ENCODE peak calls at places on chromosome 13, in ten cellular contexts. One of them, this sample, is unnamed.

GRCh38 chr13:95707442-95708389 is 30.8 kb downstream of the DNAJC3 start:
- DNase-seq in iPS DF 19.7: no peak
- DNase-seq in osteocyte: no peak
- DNase-seq in HT1080: no peak
- DNase-seq in NCI-H524: no peak
- DNase-seq in DND-41: no peak
- DNase-seq in omental fat pad: no peak
- DNase-seq in GM13976: no peak
- DNase-seq in cardiac fibroblast: no peak
- DNase-seq in BE2C: no peak
- DNase-seq in this sample: no peak

GRCh38 chr13:106533940-106534843 is 1.3 kb downstream of the EFNB2 start:
- DNase-seq in iPS DF 19.7: no peak
- DNase-seq in osteocyte: peak
- DNase-seq in HT1080: peak
- DNase-seq in NCI-H524: peak
- DNase-seq in DND-41: no peak
- DNase-seq in omental fat pad: no peak
- DNase-seq in GM13976: peak
- DNase-seq in cardiac fibroblast: peak
- DNase-seq in BE2C: peak
- DNase-seq in this sample: no peak

GRCh38 chr13:110409581-110409992 is 102.5 kb downstream of the COL4A2 start:
- DNase-seq in iPS DF 19.7: no peak
- DNase-seq in osteocyte: no peak
- DNase-seq in HT1080: peak
- DNase-seq in NCI-H524: no peak
- DNase-seq in DND-41: no peak
- DNase-seq in omental fat pad: no peak
- DNase-seq in GM13976: no peak
- DNase-seq in cardiac fibroblast: peak
- DNase-seq in BE2C: no peak
- DNase-seq in this sample: no peak

GRCh38 chr13:59012731-59013130 is 1151.0 kb downstream of the DIAPH3 start:
- DNase-seq in iPS DF 19.7: peak
- DNase-seq in osteocyte: no peak
- DNase-seq in HT1080: no peak
- DNase-seq in NCI-H524: no peak
- DNase-seq in DND-41: no peak
- DNase-seq in omental fat pad: no peak
- DNase-seq in GM13976: no peak
- DNase-seq in cardiac fibroblast: no peak
- DNase-seq in BE2C: no peak
- DNase-seq in this sample: no peak

GRCh38 chr13:95133498-95133897 is 167.8 kb downstream of the ABCC4 start:
- DNase-seq in iPS DF 19.7: no peak
- DNase-seq in osteocyte: no peak
- DNase-seq in HT1080: no peak
- DNase-seq in NCI-H524: no peak
- DNase-seq in DND-41: no peak
- DNase-seq in omental fat pad: no peak
- DNase-seq in GM13976: no peak
- DNase-seq in cardiac fibroblast: no peak
- DNase-seq in BE2C: no peak
- DNase-seq in this sample: no peak

GRCh38 chr13:82713681-82714405 is 1168.4 kb downstream of the SLITRK1 start:
- DNase-seq in iPS DF 19.7: no peak
- DNase-seq in osteocyte: no peak
- DNase-seq in HT1080: peak
- DNase-seq in NCI-H524: peak
- DNase-seq in DND-41: no peak
- DNase-seq in omental fat pad: no peak
- DNase-seq in GM13976: no peak
- DNase-seq in cardiac fibroblast: peak
- DNase-seq in BE2C: no peak
- DNase-seq in this sample: no peak

GRCh38 chr13:52159159-52159982 is at the start of gene NEK3:
- DNase-seq in iPS DF 19.7: peak
- DNase-seq in osteocyte: peak
- DNase-seq in HT1080: peak
- DNase-seq in NCI-H524: peak
- DNase-seq in DND-41: peak
- DNase-seq in omental fat pad: no peak
- DNase-seq in GM13976: peak
- DNase-seq in cardiac fibroblast: peak
- DNase-seq in BE2C: peak
- DNase-seq in this sample: no peak

GRCh38 chr13:111906306-111906705 is 160.6 kb upstream of the SOX1 start:
- DNase-seq in iPS DF 19.7: no peak
- DNase-seq in osteocyte: peak
- DNase-seq in HT1080: no peak
- DNase-seq in NCI-H524: no peak
- DNase-seq in DND-41: no peak
- DNase-seq in omental fat pad: no peak
- DNase-seq in GM13976: no peak
- DNase-seq in cardiac fibroblast: no peak
- DNase-seq in BE2C: no peak
- DNase-seq in this sample: peak

GRCh38 chr13:43573361-43573740 is 213.4 kb downstream of the ENOX1 start:
- DNase-seq in iPS DF 19.7: peak
- DNase-seq in osteocyte: no peak
- DNase-seq in HT1080: no peak
- DNase-seq in NCI-H524: no peak
- DNase-seq in DND-41: no peak
- DNase-seq in omental fat pad: no peak
- DNase-seq in GM13976: no peak
- DNase-seq in cardiac fibroblast: no peak
- DNase-seq in BE2C: no peak
- DNase-seq in this sample: no peak

GRCh38 chr13:44620057-44620456 is 43.9 kb upstream of the TSC22D1 start:
- DNase-seq in iPS DF 19.7: no peak
- DNase-seq in osteocyte: no peak
- DNase-seq in HT1080: peak
- DNase-seq in NCI-H524: no peak
- DNase-seq in DND-41: no peak
- DNase-seq in omental fat pad: no peak
- DNase-seq in GM13976: no peak
- DNase-seq in cardiac fibroblast: peak
- DNase-seq in BE2C: no peak
- DNase-seq in this sample: no peak

GRCh38 chr13:96075953-96076543 is 13.9 kb upstream of the HS6ST3 start:
- DNase-seq in iPS DF 19.7: no peak
- DNase-seq in osteocyte: no peak
- DNase-seq in HT1080: no peak
- DNase-seq in NCI-H524: no peak
- DNase-seq in DND-41: no peak
- DNase-seq in omental fat pad: no peak
- DNase-seq in GM13976: no peak
- DNase-seq in cardiac fibroblast: peak
- DNase-seq in BE2C: no peak
- DNase-seq in this sample: no peak

GRCh38 chr13:53601181-53601580 is 572.6 kb downstream of the OLFM4 start:
- DNase-seq in iPS DF 19.7: no peak
- DNase-seq in osteocyte: no peak
- DNase-seq in HT1080: no peak
- DNase-seq in NCI-H524: no peak
- DNase-seq in DND-41: no peak
- DNase-seq in omental fat pad: no peak
- DNase-seq in GM13976: no peak
- DNase-seq in cardiac fibroblast: no peak
- DNase-seq in BE2C: no peak
- DNase-seq in this sample: no peak

GRCh38 chr13:41418027-41418426 is 39.3 kb upstream of the RGCC start:
- DNase-seq in iPS DF 19.7: no peak
- DNase-seq in osteocyte: peak
- DNase-seq in HT1080: peak
- DNase-seq in NCI-H524: no peak
- DNase-seq in DND-41: no peak
- DNase-seq in omental fat pad: no peak
- DNase-seq in GM13976: no peak
- DNase-seq in cardiac fibroblast: peak
- DNase-seq in BE2C: no peak
- DNase-seq in this sample: no peak

GRCh38 chr13:87570669-87571068 is 100.5 kb upstream of the SLITRK5 start:
- DNase-seq in iPS DF 19.7: no peak
- DNase-seq in osteocyte: no peak
- DNase-seq in HT1080: peak
- DNase-seq in NCI-H524: no peak
- DNase-seq in DND-41: no peak
- DNase-seq in omental fat pad: no peak
- DNase-seq in GM13976: no peak
- DNase-seq in cardiac fibroblast: no peak
- DNase-seq in BE2C: no peak
- DNase-seq in this sample: no peak

GRCh38 chr13:51767100-51767499 is 36.9 kb downstream of the DHRS12 start:
- DNase-seq in iPS DF 19.7: no peak
- DNase-seq in osteocyte: peak
- DNase-seq in HT1080: no peak
- DNase-seq in NCI-H524: no peak
- DNase-seq in DND-41: no peak
- DNase-seq in omental fat pad: no peak
- DNase-seq in GM13976: no peak
- DNase-seq in cardiac fibroblast: no peak
- DNase-seq in BE2C: no peak
- DNase-seq in this sample: no peak

GRCh38 chr13:23723463-23723862 is 153.3 kb downstream of the TNFRSF19 start:
- DNase-seq in iPS DF 19.7: no peak
- DNase-seq in osteocyte: no peak
- DNase-seq in HT1080: peak
- DNase-seq in NCI-H524: no peak
- DNase-seq in DND-41: no peak
- DNase-seq in omental fat pad: no peak
- DNase-seq in GM13976: no peak
- DNase-seq in cardiac fibroblast: peak
- DNase-seq in BE2C: no peak
- DNase-seq in this sample: no peak

GRCh38 chr13:90868321-90868920 is 479.1 kb upstream of the MIR17HG start:
- DNase-seq in iPS DF 19.7: no peak
- DNase-seq in osteocyte: no peak
- DNase-seq in HT1080: no peak
- DNase-seq in NCI-H524: no peak
- DNase-seq in DND-41: no peak
- DNase-seq in omental fat pad: no peak
- DNase-seq in GM13976: no peak
- DNase-seq in cardiac fibroblast: peak
- DNase-seq in BE2C: peak
- DNase-seq in this sample: no peak

GRCh38 chr13:100589178-100589725 is 663 bp upstream of the GGACT start:
- DNase-seq in iPS DF 19.7: no peak
- DNase-seq in osteocyte: no peak
- DNase-seq in HT1080: peak
- DNase-seq in NCI-H524: peak
- DNase-seq in DND-41: no peak
- DNase-seq in omental fat pad: no peak
- DNase-seq in GM13976: no peak
- DNase-seq in cardiac fibroblast: no peak
- DNase-seq in BE2C: no peak
- DNase-seq in this sample: no peak

GRCh38 chr13:33494596-33495214 is 209.2 kb upstream of the STARD13 start:
- DNase-seq in iPS DF 19.7: no peak
- DNase-seq in osteocyte: no peak
- DNase-seq in HT1080: peak
- DNase-seq in NCI-H524: no peak
- DNase-seq in DND-41: no peak
- DNase-seq in omental fat pad: no peak
- DNase-seq in GM13976: no peak
- DNase-seq in cardiac fibroblast: peak
- DNase-seq in BE2C: no peak
- DNase-seq in this sample: no peak

GRCh38 chr13:39263033-39263432 is 224.8 kb downstream of the NHLRC3 start:
- DNase-seq in iPS DF 19.7: peak
- DNase-seq in osteocyte: no peak
- DNase-seq in HT1080: peak
- DNase-seq in NCI-H524: peak
- DNase-seq in DND-41: peak
- DNase-seq in omental fat pad: peak
- DNase-seq in GM13976: peak
- DNase-seq in cardiac fibroblast: peak
- DNase-seq in BE2C: peak
- DNase-seq in this sample: no peak

GRCh38 chr13:48426052-48426451 is 13.1 kb upstream of the LPAR6 start:
- DNase-seq in iPS DF 19.7: no peak
- DNase-seq in osteocyte: no peak
- DNase-seq in HT1080: no peak
- DNase-seq in NCI-H524: no peak
- DNase-seq in DND-41: no peak
- DNase-seq in omental fat pad: no peak
- DNase-seq in GM13976: no peak
- DNase-seq in cardiac fibroblast: no peak
- DNase-seq in BE2C: no peak
- DNase-seq in this sample: no peak

GRCh38 chr13:71249031-71249430 is 618.0 kb downstream of the DACH1 start:
- DNase-seq in iPS DF 19.7: no peak
- DNase-seq in osteocyte: no peak
- DNase-seq in HT1080: peak
- DNase-seq in NCI-H524: no peak
- DNase-seq in DND-41: no peak
- DNase-seq in omental fat pad: no peak
- DNase-seq in GM13976: no peak
- DNase-seq in cardiac fibroblast: no peak
- DNase-seq in BE2C: no peak
- DNase-seq in this sample: no peak

GRCh38 chr13:44197791-44198770 is 175.5 kb upstream of the SERP2 start:
- DNase-seq in iPS DF 19.7: no peak
- DNase-seq in osteocyte: no peak
- DNase-seq in HT1080: peak
- DNase-seq in NCI-H524: no peak
- DNase-seq in DND-41: no peak
- DNase-seq in omental fat pad: no peak
- DNase-seq in GM13976: peak
- DNase-seq in cardiac fibroblast: peak
- DNase-seq in BE2C: no peak
- DNase-seq in this sample: no peak

GRCh38 chr13:101231751-101232428 is 184.4 kb downstream of the NALCN start:
- DNase-seq in iPS DF 19.7: no peak
- DNase-seq in osteocyte: no peak
- DNase-seq in HT1080: peak
- DNase-seq in NCI-H524: no peak
- DNase-seq in DND-41: no peak
- DNase-seq in omental fat pad: no peak
- DNase-seq in GM13976: no peak
- DNase-seq in cardiac fibroblast: no peak
- DNase-seq in BE2C: no peak
- DNase-seq in this sample: no peak

GRCh38 chr13:85373322-85373721 is 425.9 kb downstream of the SLITRK6 start:
- DNase-seq in iPS DF 19.7: no peak
- DNase-seq in osteocyte: no peak
- DNase-seq in HT1080: no peak
- DNase-seq in NCI-H524: no peak
- DNase-seq in DND-41: no peak
- DNase-seq in omental fat pad: no peak
- DNase-seq in GM13976: no peak
- DNase-seq in cardiac fibroblast: no peak
- DNase-seq in BE2C: no peak
- DNase-seq in this sample: no peak

GRCh38 chr13:36395280-36395679 is 37.0 kb upstream of the CCNA1 start:
- DNase-seq in iPS DF 19.7: no peak
- DNase-seq in osteocyte: no peak
- DNase-seq in HT1080: peak
- DNase-seq in NCI-H524: no peak
- DNase-seq in DND-41: no peak
- DNase-seq in omental fat pad: no peak
- DNase-seq in GM13976: no peak
- DNase-seq in cardiac fibroblast: peak
- DNase-seq in BE2C: no peak
- DNase-seq in this sample: no peak

GRCh38 chr13:109717686-109718085 is 68.7 kb downstream of the IRS2 start:
- DNase-seq in iPS DF 19.7: no peak
- DNase-seq in osteocyte: peak
- DNase-seq in HT1080: no peak
- DNase-seq in NCI-H524: no peak
- DNase-seq in DND-41: no peak
- DNase-seq in omental fat pad: no peak
- DNase-seq in GM13976: no peak
- DNase-seq in cardiac fibroblast: no peak
- DNase-seq in BE2C: no peak
- DNase-seq in this sample: no peak

GRCh38 chr13:49539313-49539712 is 43.6 kb downstream of the PHF11 start:
- DNase-seq in iPS DF 19.7: no peak
- DNase-seq in osteocyte: no peak
- DNase-seq in HT1080: no peak
- DNase-seq in NCI-H524: no peak
- DNase-seq in DND-41: no peak
- DNase-seq in omental fat pad: no peak
- DNase-seq in GM13976: no peak
- DNase-seq in cardiac fibroblast: no peak
- DNase-seq in BE2C: no peak
- DNase-seq in this sample: no peak